ENCODE peak calls at places on chromosomes 16 and 17, in five cellular contexts. One of them, this sample, is unnamed.

GRCh38 chr16:3029499-3030127 is 5.8 kb downstream of the THOC6 start:
- DNase-seq in activated CD8-positive, alpha-beta T cell treated with anti-CD3 and anti-CD28 coated beads for 36 hours: peak
- DNase-seq in MM.1S: no peak
- DNase-seq in natural killer cell: no peak
- DNase-seq in fibroblast of lung: no peak
- DNase-seq in this sample: peak

GRCh38 chr17:61699694-61700093 is 108.7 kb upstream of the NACA2 start:
- DNase-seq in activated CD8-positive, alpha-beta T cell treated with anti-CD3 and anti-CD28 coated beads for 36 hours: no peak
- DNase-seq in MM.1S: no peak
- DNase-seq in natural killer cell: no peak
- DNase-seq in fibroblast of lung: no peak
- DNase-seq in this sample: no peak

GRCh38 chr17:21345236-21345635 is 30.9 kb upstream of the KCNJ12 start:
- DNase-seq in activated CD8-positive, alpha-beta T cell treated with anti-CD3 and anti-CD28 coated beads for 36 hours: no peak
- DNase-seq in MM.1S: no peak
- DNase-seq in natural killer cell: no peak
- DNase-seq in fibroblast of lung: no peak
- DNase-seq in this sample: no peak

GRCh38 chr17:39064374-39064773 is 87.1 kb downstream of the PLXDC1 start:
- DNase-seq in activated CD8-positive, alpha-beta T cell treated with anti-CD3 and anti-CD28 coated beads for 36 hours: no peak
- DNase-seq in MM.1S: no peak
- DNase-seq in natural killer cell: no peak
- DNase-seq in fibroblast of lung: peak
- DNase-seq in this sample: no peak

GRCh38 chr17:31371511-31372097 is 19.9 kb upstream of the RAB11FIP4 start:
- DNase-seq in activated CD8-positive, alpha-beta T cell treated with anti-CD3 and anti-CD28 coated beads for 36 hours: no peak
- DNase-seq in MM.1S: peak
- DNase-seq in natural killer cell: no peak
- DNase-seq in fibroblast of lung: peak
- DNase-seq in this sample: no peak

GRCh38 chr16:30944352-30944751 is 4.5 kb upstream of the ORAI3 start:
- DNase-seq in activated CD8-positive, alpha-beta T cell treated with anti-CD3 and anti-CD28 coated beads for 36 hours: no peak
- DNase-seq in MM.1S: no peak
- DNase-seq in natural killer cell: no peak
- DNase-seq in fibroblast of lung: no peak
- DNase-seq in this sample: no peak

GRCh38 chr16:75206749-75207451 is at the start of gene CTRB2:
- DNase-seq in activated CD8-positive, alpha-beta T cell treated with anti-CD3 and anti-CD28 coated beads for 36 hours: no peak
- DNase-seq in MM.1S: no peak
- DNase-seq in natural killer cell: no peak
- DNase-seq in fibroblast of lung: no peak
- DNase-seq in this sample: peak

GRCh38 chr16:72725643-72726042 is 322.3 kb downstream of the ZFHX3 start:
- DNase-seq in activated CD8-positive, alpha-beta T cell treated with anti-CD3 and anti-CD28 coated beads for 36 hours: no peak
- DNase-seq in MM.1S: no peak
- DNase-seq in natural killer cell: no peak
- DNase-seq in fibroblast of lung: no peak
- DNase-seq in this sample: no peak

GRCh38 chr17:82338858-82339633 is 5.5 kb upstream of the SECTM1 start:
- DNase-seq in activated CD8-positive, alpha-beta T cell treated with anti-CD3 and anti-CD28 coated beads for 36 hours: no peak
- DNase-seq in MM.1S: no peak
- DNase-seq in natural killer cell: no peak
- DNase-seq in fibroblast of lung: peak
- DNase-seq in this sample: no peak

GRCh38 chr16:88431651-88432050 is 21.4 kb upstream of the ZFPM1 start:
- DNase-seq in activated CD8-positive, alpha-beta T cell treated with anti-CD3 and anti-CD28 coated beads for 36 hours: no peak
- DNase-seq in MM.1S: no peak
- DNase-seq in natural killer cell: no peak
- DNase-seq in fibroblast of lung: no peak
- DNase-seq in this sample: no peak

GRCh38 chr17:56112086-56112485 is 41.2 kb upstream of the ANKFN1 start:
- DNase-seq in activated CD8-positive, alpha-beta T cell treated with anti-CD3 and anti-CD28 coated beads for 36 hours: no peak
- DNase-seq in MM.1S: no peak
- DNase-seq in natural killer cell: no peak
- DNase-seq in fibroblast of lung: peak
- DNase-seq in this sample: no peak

GRCh38 chr16:30112197-30113030 is 923 bp downstream of the GDPD3 start:
- DNase-seq in activated CD8-positive, alpha-beta T cell treated with anti-CD3 and anti-CD28 coated beads for 36 hours: peak
- DNase-seq in MM.1S: peak
- DNase-seq in natural killer cell: peak
- DNase-seq in fibroblast of lung: peak
- DNase-seq in this sample: peak

GRCh38 chr16:57862698-57863433 is 60.6 kb upstream of the KIFC3 start:
- DNase-seq in activated CD8-positive, alpha-beta T cell treated with anti-CD3 and anti-CD28 coated beads for 36 hours: no peak
- DNase-seq in MM.1S: no peak
- DNase-seq in natural killer cell: no peak
- DNase-seq in fibroblast of lung: no peak
- DNase-seq in this sample: no peak

GRCh38 chr16:57855188-57855587 is 52.9 kb upstream of the KIFC3 start:
- DNase-seq in activated CD8-positive, alpha-beta T cell treated with anti-CD3 and anti-CD28 coated beads for 36 hours: no peak
- DNase-seq in MM.1S: no peak
- DNase-seq in natural killer cell: no peak
- DNase-seq in fibroblast of lung: no peak
- DNase-seq in this sample: no peak

GRCh38 chr16:57858635-57859034 is 56.3 kb upstream of the KIFC3 start:
- DNase-seq in activated CD8-positive, alpha-beta T cell treated with anti-CD3 and anti-CD28 coated beads for 36 hours: no peak
- DNase-seq in MM.1S: no peak
- DNase-seq in natural killer cell: no peak
- DNase-seq in fibroblast of lung: no peak
- DNase-seq in this sample: no peak

GRCh38 chr16:57863434-57864160 is 61.3 kb upstream of the KIFC3 start:
- DNase-seq in activated CD8-positive, alpha-beta T cell treated with anti-CD3 and anti-CD28 coated beads for 36 hours: no peak
- DNase-seq in MM.1S: peak
- DNase-seq in natural killer cell: no peak
- DNase-seq in fibroblast of lung: peak
- DNase-seq in this sample: no peak

GRCh38 chr16:57859331-57859730 is 57.0 kb upstream of the KIFC3 start:
- DNase-seq in activated CD8-positive, alpha-beta T cell treated with anti-CD3 and anti-CD28 coated beads for 36 hours: peak
- DNase-seq in MM.1S: no peak
- DNase-seq in natural killer cell: no peak
- DNase-seq in fibroblast of lung: peak
- DNase-seq in this sample: no peak
- TF ChIP-seq CTCF in activated CD8-positive, alpha-beta T cell treated with anti-CD3 and anti-CD28 coated beads for 36 hours: no peak
- TF ChIP-seq CTCF in MM.1S: peak
- TF ChIP-seq CTCF in natural killer cell: no peak
- TF ChIP-seq CTCF in fibroblast of lung: peak
- TF ChIP-seq CTCF in this sample: no peak

GRCh38 chr17:40515011-40515410 is 13.6 kb upstream of the TNS4 start:
- DNase-seq in activated CD8-positive, alpha-beta T cell treated with anti-CD3 and anti-CD28 coated beads for 36 hours: no peak
- DNase-seq in MM.1S: no peak
- DNase-seq in natural killer cell: no peak
- DNase-seq in fibroblast of lung: no peak
- DNase-seq in this sample: peak

GRCh38 chr17:40514013-40514875 is 12.8 kb upstream of the TNS4 start:
- DNase-seq in activated CD8-positive, alpha-beta T cell treated with anti-CD3 and anti-CD28 coated beads for 36 hours: no peak
- DNase-seq in MM.1S: no peak
- DNase-seq in natural killer cell: no peak
- DNase-seq in fibroblast of lung: no peak
- DNase-seq in this sample: no peak

GRCh38 chr17:40517286-40517662 is 15.9 kb upstream of the TNS4 start:
- DNase-seq in activated CD8-positive, alpha-beta T cell treated with anti-CD3 and anti-CD28 coated beads for 36 hours: no peak
- DNase-seq in MM.1S: no peak
- DNase-seq in natural killer cell: no peak
- DNase-seq in fibroblast of lung: no peak
- DNase-seq in this sample: no peak

GRCh38 chr17:40516581-40517285 is 15.3 kb upstream of the TNS4 start:
- DNase-seq in activated CD8-positive, alpha-beta T cell treated with anti-CD3 and anti-CD28 coated beads for 36 hours: peak
- DNase-seq in MM.1S: peak
- DNase-seq in natural killer cell: peak
- DNase-seq in fibroblast of lung: no peak
- DNase-seq in this sample: peak

DNA sequence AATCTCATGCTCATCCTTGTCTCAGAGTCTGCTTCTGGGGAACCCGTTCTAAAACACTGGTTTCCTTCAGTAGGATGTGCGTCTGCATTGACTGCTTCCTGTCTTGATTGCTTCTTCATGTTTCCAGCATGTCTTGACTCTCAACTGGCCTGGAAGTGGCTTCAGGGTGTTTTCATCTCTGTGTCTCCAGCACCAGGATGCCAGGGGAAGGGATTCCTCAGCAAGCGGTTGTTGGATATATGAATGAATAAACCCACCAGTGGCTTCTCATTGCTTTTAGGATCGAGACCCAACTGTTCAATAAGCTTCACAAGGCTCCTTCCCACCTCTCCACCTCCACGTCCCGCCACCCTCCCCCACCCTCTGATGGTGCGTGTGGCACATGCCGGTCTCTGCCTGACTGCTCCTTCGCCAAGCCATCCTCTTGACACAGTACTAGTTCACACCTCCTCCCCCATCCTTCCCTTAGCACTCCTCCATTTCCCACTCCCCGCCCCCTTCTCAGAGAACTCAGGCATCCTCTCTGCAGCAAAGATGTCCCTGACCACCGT is 14.1 kb upstream of the TNS4 start:
- DNase-seq in activated CD8-positive, alpha-beta T cell treated with anti-CD3 and anti-CD28 coated beads for 36 hours: peak
- DNase-seq in MM.1S: no peak
- DNase-seq in natural killer cell: peak
- DNase-seq in fibroblast of lung: no peak
- DNase-seq in this sample: peak
- TF ChIP-seq CTCF in activated CD8-positive, alpha-beta T cell treated with anti-CD3 and anti-CD28 coated beads for 36 hours: no peak
- TF ChIP-seq CTCF in MM.1S: no peak
- TF ChIP-seq CTCF in natural killer cell: no peak
- TF ChIP-seq CTCF in fibroblast of lung: no peak
- TF ChIP-seq CTCF in this sample: no peak

DNA sequence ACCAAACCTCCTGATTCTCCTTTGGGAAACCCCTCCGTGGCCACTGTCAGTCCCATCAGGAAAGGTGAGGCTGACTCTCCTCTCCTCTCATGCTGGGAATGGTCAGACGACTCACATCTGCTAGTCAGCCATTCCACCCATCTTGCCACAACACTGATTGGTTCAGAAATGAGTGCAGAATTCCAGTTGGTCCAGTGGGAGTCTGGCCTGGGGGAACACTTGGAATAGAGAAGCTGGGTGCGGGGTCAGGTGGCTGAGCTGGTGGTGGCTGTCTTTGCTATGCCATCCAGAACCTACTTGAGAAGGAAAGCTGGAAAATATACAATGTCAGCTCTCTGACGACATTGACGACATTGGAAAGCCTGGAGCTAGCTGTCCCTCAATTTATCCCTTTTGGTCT is 23.6 kb upstream of the PLLP start:
- DNase-seq in activated CD8-positive, alpha-beta T cell treated with anti-CD3 and anti-CD28 coated beads for 36 hours: no peak
- DNase-seq in MM.1S: no peak
- DNase-seq in natural killer cell: no peak
- DNase-seq in fibroblast of lung: no peak
- DNase-seq in this sample: no peak
- TF ChIP-seq CTCF in activated CD8-positive, alpha-beta T cell treated with anti-CD3 and anti-CD28 coated beads for 36 hours: no peak
- TF ChIP-seq CTCF in MM.1S: no peak
- TF ChIP-seq CTCF in natural killer cell: no peak
- TF ChIP-seq CTCF in fibroblast of lung: no peak
- TF ChIP-seq CTCF in this sample: no peak

GRCh38 chr16:53771655-53772497 is 67.9 kb downstream of the FTO start:
- DNase-seq in activated CD8-positive, alpha-beta T cell treated with anti-CD3 and anti-CD28 coated beads for 36 hours: no peak
- DNase-seq in MM.1S: no peak
- DNase-seq in natural killer cell: no peak
- DNase-seq in fibroblast of lung: no peak
- DNase-seq in this sample: no peak

GRCh38 chr16:53773881-53774280 is 69.9 kb downstream of the FTO start:
- DNase-seq in activated CD8-positive, alpha-beta T cell treated with anti-CD3 and anti-CD28 coated beads for 36 hours: no peak
- DNase-seq in MM.1S: no peak
- DNase-seq in natural killer cell: no peak
- DNase-seq in fibroblast of lung: no peak
- DNase-seq in this sample: no peak

GRCh38 chr16:53775821-53776431 is 72.0 kb downstream of the FTO start:
- DNase-seq in activated CD8-positive, alpha-beta T cell treated with anti-CD3 and anti-CD28 coated beads for 36 hours: no peak
- DNase-seq in MM.1S: no peak
- DNase-seq in natural killer cell: no peak
- DNase-seq in fibroblast of lung: peak
- DNase-seq in this sample: no peak

GRCh38 chr16:53775106-53775820 is 71.3 kb downstream of the FTO start:
- DNase-seq in activated CD8-positive, alpha-beta T cell treated with anti-CD3 and anti-CD28 coated beads for 36 hours: no peak
- DNase-seq in MM.1S: no peak
- DNase-seq in natural killer cell: no peak
- DNase-seq in fibroblast of lung: no peak
- DNase-seq in this sample: no peak

GRCh38 chr16:53773150-53773846 is 69.3 kb downstream of the FTO start:
- DNase-seq in activated CD8-positive, alpha-beta T cell treated with anti-CD3 and anti-CD28 coated beads for 36 hours: peak
- DNase-seq in MM.1S: no peak
- DNase-seq in natural killer cell: no peak
- DNase-seq in fibroblast of lung: peak
- DNase-seq in this sample: peak
- TF ChIP-seq CTCF in activated CD8-positive, alpha-beta T cell treated with anti-CD3 and anti-CD28 coated beads for 36 hours: peak
- TF ChIP-seq CTCF in MM.1S: peak
- TF ChIP-seq CTCF in natural killer cell: peak
- TF ChIP-seq CTCF in fibroblast of lung: peak
- TF ChIP-seq CTCF in this sample: peak